ENCODE peak calls at places on chromosome 17, in seven cellular contexts. F, H, C, R, K, M and Q are unnamed samples.

GRCh38 chr17:50055055-50055425 is 870 bp upstream of the ITGA3 start:
- DNase-seq in C (no peak), K (no peak), M (peak), R (no peak), H (no peak), F (no peak), Q (no peak)

GRCh38 chr17:78915872-78916632 is 9.1 kb downstream of the TIMP2 start:
- DNase-seq in H (no peak), K (peak), M (no peak), C (peak), R (no peak), F (no peak), Q (no peak)

GRCh38 chr17:35765086-35765710 is 4.5 kb downstream of the C17orf50 start:
- DNase-seq in K (no peak), H (no peak), F (no peak), M (no peak), C (no peak), R (no peak), Q (no peak)

GRCh38 chr17:40427002-40427491 is 9.4 kb upstream of the TOP2A start:
- DNase-seq in R (no peak), M (no peak), F (no peak), C (no peak), K (no peak), H (no peak), Q (no peak)

GRCh38 chr17:36188891-36189306 is 7.7 kb downstream of the CCL3L1 start:
- DNase-seq in R (no peak), C (peak), H (no peak), M (no peak), F (no peak), K (no peak), Q (no peak)

GRCh38 chr17:38601539-38602351 is 4.0 kb downstream of the SRCIN1 start:
- DNase-seq in M (no peak), R (no peak), F (no peak), K (peak), H (no peak), C (no peak), Q (no peak)

GRCh38 chr17:1107777-1108559 is 71.8 kb downstream of the ABR start:
- DNase-seq in C (no peak), K (no peak), H (no peak), F (no peak), R (no peak), M (no peak), Q (no peak)

GRCh38 chr17:49218941-49219913 is 8.7 kb downstream of the ABI3 start:
- DNase-seq in F (no peak), C (peak), M (no peak), K (no peak), H (no peak), R (no peak), Q (no peak)

GRCh38 chr17:45813051-45813731 is 29.1 kb downstream of the CRHR1 start:
- DNase-seq in K (no peak), R (no peak), C (no peak), M (peak), F (peak), H (no peak), Q (no peak)

GRCh38 chr17:61431594-61432311 is 20.5 kb upstream of the TBX4 start:
- DNase-seq in C (no peak), F (no peak), K (no peak), R (no peak), H (no peak), M (no peak), Q (no peak)